ENCODE peak calls at places on chromosomes 3 and 15, in eight cellular contexts. R, K, E, I, F, X, V and N are unnamed samples.

GRCh38 chr3:69408542-69408941 is 22.7 kb upstream of the FRMD4B start:
- DNase-seq in I (no peak), V (no peak), K (no peak), E (no peak), X (no peak), R (no peak), F (no peak), N (no peak)

GRCh38 chr15:77768107-77768506 is 135.4 kb upstream of the LINGO1 start:
- DNase-seq in V (no peak), R (no peak), K (no peak), E (no peak), X (no peak), I (no peak), F (no peak), N (no peak)

GRCh38 chr3:61734980-61735731 is 173.8 kb downstream of the PTPRG start:
- DNase-seq in I (no peak), V (no peak), E (no peak), X (no peak), K (no peak), F (no peak), R (no peak), N (no peak)

GRCh38 chr3:117150628-117151027 is 441.0 kb downstream of the TUSC7 start:
- DNase-seq in X (no peak), I (no peak), R (no peak), V (no peak), E (no peak), K (no peak), F (no peak), N (no peak)

GRCh38 chr3:184262166-184262926 is 993 bp upstream of the CAMK2N2 start:
- DNase-seq in I (no peak), X (no peak), E (no peak), F (peak), K (no peak), V (no peak), R (no peak), N (no peak)

GRCh38 chr15:49628379-49628778 is 7.5 kb downstream of the DTWD1 start:
- DNase-seq in F (no peak), V (no peak), R (no peak), E (no peak), I (no peak), K (no peak), X (no peak), N (no peak)

GRCh38 chr15:35693286-35693685 is 147.3 kb upstream of the DPH6 start:
- DNase-seq in V (no peak), R (no peak), I (no peak), K (peak), X (no peak), E (no peak), F (no peak), N (no peak)

GRCh38 chr3:29438580-29438979 is 157.7 kb downstream of the RBMS3 start:
- DNase-seq in X (no peak), K (no peak), E (no peak), V (no peak), F (no peak), I (no peak), R (no peak), N (no peak)

GRCh38 chr3:60095511-60095910 is 1045.7 kb upstream of the CFAP20DC start:
- DNase-seq in K (no peak), F (no peak), R (no peak), X (no peak), V (no peak), E (no peak), I (no peak), N (no peak)

GRCh38 chr3:151047636-151048035 is 37.8 kb upstream of the MED12L start:
- DNase-seq in K (peak), R (no peak), V (no peak), E (no peak), X (no peak), I (no peak), F (no peak), N (no peak)

GRCh38 chr3:127799476-127800222 is 22.7 kb downstream of the MGLL start:
- DNase-seq in F (no peak), X (no peak), E (no peak), R (no peak), I (no peak), K (peak), V (no peak), N (no peak)

GRCh38 chr15:93321881-93322282 is 232.9 kb upstream of the RGMA start:
- DNase-seq in I (no peak), R (no peak), F (no peak), K (peak), V (no peak), E (no peak), X (no peak), N (no peak)

GRCh38 chr3:15301761-15302160 is 30.6 kb downstream of the SH3BP5 start:
- DNase-seq in K (no peak), I (no peak), F (no peak), E (no peak), V (no peak), X (no peak), R (no peak), N (no peak)

GRCh38 chr3:10919636-10920035 is 72.9 kb upstream of the SLC6A1 start:
- DNase-seq in X (no peak), E (no peak), F (no peak), R (no peak), V (no peak), I (no peak), K (no peak), N (no peak)

GRCh38 chr15:66760968-66761722 is 59.1 kb downstream of the SMAD6 start:
- DNase-seq in X (no peak), K (no peak), V (no peak), E (no peak), F (no peak), I (peak), R (no peak), N (no peak)

GRCh38 chr3:177538064-177538742 is 340.9 kb upstream of the TBL1XR1 start:
- DNase-seq in K (peak), X (no peak), F (no peak), V (no peak), E (no peak), I (no peak), R (no peak), N (no peak)

GRCh38 chr15:101136381-101137268 is 115.2 kb downstream of the CHSY1 start:
- DNase-seq in V (no peak), R (no peak), I (no peak), X (no peak), K (no peak), E (no peak), F (no peak), N (no peak)

GRCh38 chr3:188296761-188297689 is 143.1 kb downstream of the LPP start:
- DNase-seq in X (peak), R (no peak), I (no peak), K (peak), E (no peak), V (no peak), F (no peak), N (no peak)

GRCh38 chr15:100713163-100713867 is 110.9 kb downstream of the ASB7 start:
- DNase-seq in F (no peak), K (peak), I (no peak), E (no peak), V (no peak), X (peak), R (no peak), N (no peak)

GRCh38 chr15:76208084-76208785 is 103.0 kb downstream of the ETFA start:
- DNase-seq in R (no peak), K (no peak), V (no peak), E (no peak), X (no peak), I (no peak), F (no peak), N (no peak)

GRCh38 chr3:103181175-103181574 is 746.4 kb downstream of the ZPLD1 start:
- DNase-seq in F (no peak), E (no peak), R (no peak), K (no peak), I (no peak), X (no peak), V (no peak), N (no peak)

GRCh38 chr3:160040181-160040580 is 51.5 kb downstream of the IL12A start:
- DNase-seq in V (no peak), X (no peak), I (no peak), K (no peak), R (no peak), F (no peak), E (no peak), N (no peak)

GRCh38 chr15:65819563-65819960 is 27.5 kb upstream of the DENND4A start:
- DNase-seq in R (no peak), F (no peak), E (no peak), X (no peak), K (peak), I (no peak), V (no peak), N (no peak)

GRCh38 chr15:99717129-99718024 is 15.9 kb downstream of the LYSMD4 start:
- DNase-seq in K (no peak), E (peak), V (no peak), I (no peak), X (no peak), R (no peak), F (no peak), N (no peak)

GRCh38 chr15:89075846-89076245 is 12.4 kb upstream of the ABHD2 start:
- DNase-seq in K (no peak), F (no peak), V (no peak), X (no peak), R (no peak), I (no peak), E (no peak), N (no peak)

GRCh38 chr15:56537881-56538280 is 72.9 kb upstream of the MNS1 start:
- DNase-seq in I (no peak), V (no peak), X (peak), K (no peak), F (peak), E (no peak), R (no peak), N (peak)

GRCh38 chr3:76824658-76825310 is 215.1 kb upstream of the ROBO2 start:
- DNase-seq in R (no peak), V (no peak), X (no peak), I (no peak), K (no peak), F (no peak), E (no peak), N (no peak)

GRCh38 chr3:116340680-116341216 is 104.5 kb downstream of the LSAMP start:
- DNase-seq in R (no peak), E (no peak), K (no peak), F (no peak), I (no peak), V (no peak), X (no peak), N (no peak)

GRCh38 chr3:167861649-167862048 is 126.1 kb downstream of the SERPINI1 start:
- DNase-seq in K (no peak), F (no peak), V (no peak), X (no peak), I (no peak), R (no peak), E (no peak), N (no peak)

GRCh38 chr3:119302697-119303630 is 8.8 kb downstream of the ARHGAP31 start:
- DNase-seq in E (no peak), F (no peak), I (no peak), X (no peak), V (no peak), K (no peak), R (no peak), N (no peak)

GRCh38 chr15:67145710-67146109 is 80.3 kb downstream of the SMAD3 start:
- DNase-seq in X (no peak), F (no peak), K (no peak), E (no peak), I (no peak), V (no peak), R (no peak), N (no peak)

GRCh38 chr3:112377418-112378071 is 44.6 kb downstream of the CD200 start:
- DNase-seq in R (no peak), K (peak), E (no peak), F (no peak), V (no peak), I (no peak), X (no peak), N (no peak)

GRCh38 chr3:71629289-71630252 is 46.0 kb upstream of the FOXP1 start:
- DNase-seq in V (no peak), X (peak), I (no peak), K (peak), E (no peak), R (no peak), F (no peak), N (no peak)

GRCh38 chr15:79154491-79155182 is 64.1 kb upstream of the RASGRF1 start:
- DNase-seq in X (no peak), K (no peak), R (no peak), V (no peak), E (peak), F (no peak), I (no peak), N (no peak)

GRCh38 chr3:108006077-108006675 is 84.7 kb downstream of the CD47 start:
- DNase-seq in R (no peak), X (peak), K (no peak), F (no peak), E (peak), I (no peak), V (no peak), N (no peak)